ENCODE peak calls at places on chromosomes 13 and 19, in seven cellular contexts. P is ovary; K is GM23338; Q is psoas muscle; I is neuronal stem cell; H is A549; O is CD4-positive, CD25-positive, alpha-beta regulatory T cell. S is an unnamed sample.

GRCh38 chr13:65964672-65965071 is 1265.5 kb downstream of the PCDH9 start:
- DNase-seq in K (no peak), I (no peak), Q (no peak), O (no peak), H (no peak), P (no peak), S (no peak)

GRCh38 chr19:7254590-7254989 is 39.6 kb downstream of the INSR start:
- DNase-seq in Q (no peak), H (no peak), I (no peak), P (no peak), O (no peak), K (peak; percentile 32), S (no peak)

GRCh38 chr13:48660356-48661076 is 6.8 kb downstream of the CYSLTR2 start:
- DNase-seq in K (no peak), P (no peak), Q (no peak), O (no peak), I (no peak), H (no peak), S (peak; percentile 20)

GRCh38 chr19:49383598-49383997 is 4.5 kb upstream of the KASH5 start:
- DNase-seq in P (no peak), H (no peak), Q (no peak), K (no peak), O (no peak), I (no peak), S (no peak)

GRCh38 chr19:45439569-45440258 is 16.0 kb upstream of the ERCC1 start:
- DNase-seq in P (peak; percentile 93), Q (peak; percentile 96), I (no peak), H (peak; percentile 74), O (peak; percentile 78), K (peak; percentile 76), S (peak; percentile 93)

GRCh38 chr19:46221981-46222610 is 7.4 kb upstream of the IGFL1 start:
- DNase-seq in P (peak; percentile 67), Q (peak; percentile 87), K (peak; percentile 78), I (no peak), O (no peak), H (peak; percentile 98), S (peak; percentile 76)

GRCh38 chr13:44455781-44456180 is 82.2 kb downstream of the SERP2 start:
- DNase-seq in K (no peak), I (no peak), O (no peak), H (no peak), Q (no peak), P (no peak), S (no peak)

GRCh38 chr13:30690282-30691188 is 44.8 kb upstream of the ALOX5AP start:
- DNase-seq in I (no peak), O (no peak), H (peak; percentile 49), K (no peak), Q (peak; percentile 85), P (no peak), S (peak; percentile 98)

GRCh38 chr19:23273022-23273593 is 22.9 kb upstream of the ZNF724 start:
- DNase-seq in P (no peak), H (no peak), Q (peak; percentile 47), K (no peak), I (no peak), O (no peak), S (no peak)

GRCh38 chr19:48877900-48878218 is 5.6 kb downstream of the PPP1R15A start:
- DNase-seq in H (no peak), Q (no peak), K (no peak), P (no peak), O (no peak), I (no peak), S (no peak)

GRCh38 chr13:40070357-40070756 is 414.9 kb downstream of the COG6 start:
- DNase-seq in Q (no peak), I (no peak), K (no peak), P (no peak), O (no peak), H (no peak), S (no peak)

GRCh38 chr13:47215741-47216140 is 318.9 kb upstream of the HTR2A start:
- DNase-seq in I (no peak), P (no peak), H (no peak), K (peak; percentile 39), Q (no peak), O (no peak), S (no peak)

GRCh38 chr19:43634877-43635560 is 4.6 kb downstream of the CADM4 start:
- DNase-seq in O (no peak), I (peak; percentile 75), K (peak; percentile 77), H (no peak), Q (no peak), P (peak; percentile 77), S (peak; percentile 36)

GRCh38 chr19:50897612-50898011 is 13.6 kb downstream of the KLK4 start:
- DNase-seq in I (no peak), Q (no peak), O (no peak), H (no peak), P (no peak), K (no peak), S (no peak)

GRCh38 chr13:110937511-110938303 is 22.8 kb upstream of the ANKRD10 start:
- DNase-seq in K (no peak), Q (no peak), P (no peak), O (no peak), H (no peak), I (no peak), S (no peak)

GRCh38 chr19:18208098-18208951 is 4.5 kb upstream of the RAB3A start:
- DNase-seq in I (no peak), K (peak; percentile 80), Q (peak; percentile 71), O (peak; percentile 32), H (no peak), P (peak; percentile 76), S (no peak)

GRCh38 chr19:15330801-15331418 is 1.4 kb downstream of the BRD4 start:
- DNase-seq in I (peak; percentile 17), Q (no peak), K (peak; percentile 63), O (peak; percentile 7), P (no peak), H (peak; percentile 51), S (peak; percentile 19)

GRCh38 chr19:56866563-56866962 is 26.0 kb upstream of the PEG3 start:
- DNase-seq in H (no peak), K (no peak), I (peak; percentile 4), P (peak; percentile 67), O (no peak), Q (no peak), S (no peak)

GRCh38 chr13:98187862-98188261 is 10.8 kb upstream of the RNF113B start:
- DNase-seq in Q (no peak), P (no peak), O (no peak), I (no peak), K (no peak), H (no peak), S (no peak)
- H3K4me3 ChIP-seq in Q (no peak overlapping the region), P (no peak overlapping the region), O (no peak overlapping the region), I (no peak overlapping the region), K (no peak overlapping the region), H (no peak overlapping the region), S (no peak overlapping the region)

GRCh38 chr13:50404769-50405168 is 389.5 kb downstream of the KCNRG start:
- DNase-seq in K (no peak), O (no peak), P (no peak), H (no peak), Q (no peak), I (no peak), S (no peak)
- H3K4me1 ChIP-seq in K (no peaks in the 10 kb centered on the region), O (no peaks in the 10 kb centered on the region), P (no peaks in the 10 kb centered on the region), H (peaks cover 21% of the 10 kb centered on the region), Q (peaks cover 12% of the 10 kb centered on the region), I (peaks cover 6% of the 10 kb centered on the region), S (peaks cover 12% of the 10 kb centered on the region)

GRCh38 chr19:10964903-10965302 is 4.1 kb downstream of the SMARCA4 start:
- DNase-seq in H (no peak), P (no peak), O (no peak), Q (no peak), I (no peak), K (no peak), S (no peak)

GRCh38 chr19:10963865-10964264 is 3.0 kb downstream of the SMARCA4 start:
- DNase-seq in I (no peak), K (no peak), P (no peak), H (no peak), O (no peak), Q (no peak), S (no peak)

GRCh38 chr19:10965398-10965797 is 4.6 kb downstream of the SMARCA4 start:
- DNase-seq in H (no peak), K (no peak), Q (no peak), O (no peak), P (no peak), I (no peak), S (no peak)

GRCh38 chr19:10968527-10969081 is 7.8 kb downstream of the SMARCA4 start:
- DNase-seq in I (no peak), Q (no peak), P (no peak), K (no peak), H (no peak), O (no peak), S (no peak)

DNA sequence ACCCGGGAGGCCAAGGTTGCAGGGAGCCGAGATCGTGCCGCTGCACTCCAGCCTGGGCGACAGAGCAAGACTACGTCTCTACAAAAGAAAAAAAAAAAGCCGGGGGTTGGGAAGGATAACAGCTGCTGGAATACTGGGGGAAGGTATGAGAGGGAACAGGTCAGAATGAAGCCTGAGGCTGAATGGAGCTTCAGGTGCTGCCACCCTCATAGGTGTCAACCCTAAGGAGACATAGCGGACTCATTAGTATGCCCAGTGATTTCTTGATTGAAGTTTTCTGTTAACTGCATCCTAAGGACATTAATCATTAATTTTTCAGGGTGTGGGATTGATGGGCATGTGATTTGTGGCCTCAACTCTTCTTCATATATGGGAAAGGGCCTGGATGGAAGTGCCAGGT is 6.0 kb downstream of the SMARCA4 start:
- DNase-seq in O (no peak), I (no peak), H (no peak), P (no peak), Q (no peak), K (no peak), S (no peak)
- H3K4me3 ChIP-seq in O (no peak overlapping the region), I (no peak overlapping the region), H (no peak overlapping the region), P (no peak overlapping the region), Q (no peak overlapping the region), K (no peak overlapping the region), S (no peak overlapping the region)

GRCh38 chr19:55114566-55115145 is 2.8 kb downstream of the PPP1R12C start:
- DNase-seq in I (no peak), K (no peak), H (no peak), O (no peak), Q (peak; percentile 40), P (peak; percentile 29), S (no peak)

GRCh38 chr19:55116232-55117062 is 990 bp downstream of the PPP1R12C start:
- DNase-seq in O (peak; percentile 41), Q (peak; percentile 80), H (peak; percentile 91), I (no peak), K (peak; percentile 63), P (peak; percentile 67), S (no peak)

GRCh38 chr19:55117063-55117635 is 288 bp downstream of the PPP1R12C start:
- DNase-seq in Q (peak; percentile 68), P (no peak), K (no peak), H (no peak), I (no peak), O (no peak), S (no peak)

GRCh38 chr19:55113570-55114039 is 3.8 kb downstream of the PPP1R12C start:
- DNase-seq in H (peak; percentile 56), Q (peak; percentile 91), K (peak; percentile 91), P (peak; percentile 88), I (peak; percentile 86), O (no peak), S (peak; percentile 95)

DNA sequence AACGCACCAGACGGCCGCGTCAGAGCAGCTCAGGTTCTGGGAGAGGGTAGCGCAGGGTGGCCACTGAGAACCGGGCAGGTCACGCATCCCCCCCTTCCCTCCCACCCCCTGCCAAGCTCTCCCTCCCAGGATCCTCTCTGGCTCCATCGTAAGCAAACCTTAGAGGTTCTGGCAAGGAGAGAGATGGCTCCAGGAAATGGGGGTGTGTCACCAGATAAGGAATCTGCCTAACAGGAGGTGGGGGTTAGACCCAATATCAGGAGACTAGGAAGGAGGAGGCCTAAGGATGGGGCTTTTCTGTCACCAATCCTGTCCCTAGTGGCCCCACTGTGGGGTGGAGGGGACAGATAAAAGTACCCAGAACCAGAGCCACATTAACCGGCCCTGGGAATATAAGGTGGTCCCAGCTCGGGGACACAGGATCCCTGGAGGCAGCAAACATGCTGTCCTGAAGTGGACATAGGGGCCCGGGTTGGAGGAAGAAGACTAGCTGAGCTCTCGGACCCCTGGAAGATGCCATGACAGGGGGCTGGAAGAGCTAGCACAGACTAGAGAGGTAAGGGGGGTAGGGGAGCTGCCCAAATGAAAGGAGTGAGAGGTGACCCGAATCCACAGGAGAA is 1.9 kb downstream of the PPP1R12C start:
- DNase-seq in K (no peak), H (no peak), O (no peak), P (peak; percentile 33), I (no peak), Q (peak; percentile 34), S (no peak)
- H3K4me1 ChIP-seq in K (peaks cover 29% of the 10 kb centered on the region), H (peaks cover 30% of the 10 kb centered on the region), O (peaks cover 37% of the 10 kb centered on the region), P (peaks cover 21% of the 10 kb centered on the region), I (peaks cover 35% of the 10 kb centered on the region), Q (peaks cover 15% of the 10 kb centered on the region), S (peaks cover 23% of the 10 kb centered on the region)

S was measured in cardiac muscle cell.